ENCODE peak calls at places on chromosomes 4 and X, in five cellular contexts. Z, E, T, B and N are unnamed samples.

GRCh38 chr4:120749445-120750151 is 172.9 kb downstream of the PRDM5 start:
- DNase-seq in B (no peak), Z (no peak), E (peak; percentile 83), T (no peak), N (no peak)

GRCh38 chr4:28792917-28793597 is 1927.1 kb upstream of the PCDH7 start:
- DNase-seq in T (no peak), Z (no peak), B (no peak), E (no peak), N (no peak)

GRCh38 chrX:40310016-40310415 is 212.3 kb upstream of the BCOR start:
- DNase-seq in E (no peak), T (no peak), B (no peak), Z (no peak), N (no peak)

GRCh38 chr4:156825074-156825473 is 146.5 kb downstream of the PDGFC start:
- DNase-seq in E (no peak), T (no peak), Z (no peak), B (no peak), N (no peak)

GRCh38 chr4:8323947-8324555 is 54.5 kb downstream of the HTRA3 start:
- DNase-seq in T (no peak), E (no peak), Z (peak; percentile 30), B (no peak), N (no peak)

GRCh38 chrX:44431206-44431605 is 87.7 kb upstream of the EFHC2 start:
- DNase-seq in Z (no peak), E (no peak), B (peak; percentile 6), T (no peak), N (peak; percentile 6)

GRCh38 chr4:34181311-34181808 is 2063.0 kb downstream of the ARAP2 start:
- DNase-seq in B (no peak), Z (no peak), E (no peak), T (no peak), N (peak; percentile 80)

GRCh38 chrX:39559229-39559628 is 538.5 kb downstream of the BCOR start:
- DNase-seq in E (no peak), Z (no peak), T (no peak), B (no peak), N (no peak)

GRCh38 chr4:1403177-1403583 is 3.1 kb downstream of the NKX1-1 start:
- DNase-seq in Z (no peak), E (no peak), T (no peak), B (no peak), N (no peak)

GRCh38 chr4:180550106-180550505 is 1693.1 kb upstream of the TENM3 start:
- DNase-seq in T (no peak), Z (no peak), E (no peak), B (no peak), N (peak; percentile 2)
- TF ChIP-seq SRF in T (no peak), Z (no peak), E (no peak), B (no peak), N (no peak)

GRCh38 chr4:168585168-168586091 is 88.6 kb downstream of the PALLD start:
- DNase-seq in B (peak; percentile 20), T (peak; percentile 49), E (no peak), Z (peak; percentile 78), N (peak; percentile 63)
- TF ChIP-seq SRF in B (no peak), T (no peak), E (no peak), Z (no peak), N (no peak)

DNA sequence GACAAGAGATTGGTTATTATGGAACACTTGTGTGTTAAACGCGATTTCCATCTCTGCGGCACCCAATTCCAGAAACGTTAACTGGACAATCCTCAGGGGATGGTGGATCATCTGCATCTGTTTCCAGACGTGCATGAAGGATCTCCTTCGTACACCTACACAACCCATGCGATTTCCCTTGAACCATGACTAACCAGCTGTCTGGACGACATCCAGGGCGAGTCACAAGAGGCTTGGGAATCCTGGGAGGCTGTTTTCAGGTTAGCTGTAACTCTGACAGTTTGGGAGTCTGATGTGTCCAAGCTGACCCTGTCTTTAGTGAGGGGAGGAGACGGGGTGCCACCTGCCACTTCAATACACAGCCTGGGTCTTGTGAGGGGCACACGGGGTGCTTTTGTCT is 84.5 kb downstream of the GATB start:
- DNase-seq in Z (no peak), E (no peak), T (no peak), B (no peak), N (peak; percentile 8)
- TF ChIP-seq SRF in Z (no peak), E (no peak), T (no peak), B (no peak), N (no peak)

GRCh38 chr4:123699823-123700822 is 303.5 kb downstream of the SPRY1 start:
- DNase-seq in B (peak; percentile 31), E (no peak), Z (no peak), T (no peak), N (no peak)
- TF ChIP-seq SRF in B (no peak), E (no peak), Z (no peak), T (no peak), N (no peak)

DNA sequence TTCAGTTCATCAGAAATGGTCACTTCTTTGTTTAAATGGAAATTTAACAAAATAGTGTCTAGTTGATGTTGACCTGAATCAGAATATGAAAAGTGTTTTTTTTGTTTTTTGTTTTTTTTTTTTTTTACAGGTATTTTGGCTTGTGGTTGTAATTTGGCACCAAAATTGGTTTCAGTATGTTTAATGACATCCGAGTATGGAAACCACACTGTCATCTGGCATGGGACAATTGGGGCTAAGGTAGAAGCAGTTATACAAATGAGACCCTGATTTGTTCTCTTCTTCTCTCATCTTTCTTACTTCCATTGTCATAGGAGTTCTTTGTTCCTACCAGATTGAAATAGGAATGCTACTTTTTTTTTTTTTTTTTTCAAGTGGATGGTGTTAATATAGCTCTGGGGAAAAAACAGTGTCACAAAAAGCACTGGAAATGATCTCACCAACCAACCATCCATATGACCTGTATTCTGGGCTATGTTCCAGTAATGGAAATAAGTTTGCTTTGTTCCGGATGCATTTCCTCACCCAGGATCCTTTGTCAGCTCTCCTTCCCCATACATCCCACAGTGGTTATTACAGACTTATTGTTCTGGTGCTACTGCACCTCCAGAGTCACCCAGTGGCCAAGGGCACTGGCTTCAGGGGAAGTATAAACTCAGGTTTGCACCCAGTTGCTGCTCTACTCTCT is 95.8 kb downstream of the ATXN3L start:
- DNase-seq in E (no peak), B (peak; percentile 39), Z (no peak), T (no peak), N (peak; percentile 51)
- TF ChIP-seq SRF in E (no peak), B (no peak), Z (no peak), T (no peak), N (no peak)

GRCh38 chrX:104392350-104392749 is 137.6 kb upstream of the ESX1 start:
- DNase-seq in B (no peak), E (no peak), Z (no peak), T (no peak), N (no peak)

GRCh38 chrX:104391905-104392304 is 137.2 kb upstream of the ESX1 start:
- DNase-seq in T (peak; percentile 0), Z (no peak), B (no peak), E (no peak), N (no peak)
- TF ChIP-seq SRF in T (no peak), Z (no peak), B (no peak), E (no peak), N (no peak)

GRCh38 chr4:78222575-78223186 is 165.6 kb downstream of the FRAS1 start:
- DNase-seq in E (no peak), T (no peak), Z (no peak), B (no peak), N (no peak)
- TF ChIP-seq SRF in E (no peak), T (no peak), Z (no peak), B (no peak), N (no peak)

GRCh38 chrX:5916945-5917344 is 311.7 kb downstream of the NLGN4X start:
- DNase-seq in Z (no peak), T (no peak), E (no peak), B (no peak), N (no peak)
- TF ChIP-seq SRF in Z (no peak), T (no peak), E (no peak), B (no peak), N (no peak)

DNA sequence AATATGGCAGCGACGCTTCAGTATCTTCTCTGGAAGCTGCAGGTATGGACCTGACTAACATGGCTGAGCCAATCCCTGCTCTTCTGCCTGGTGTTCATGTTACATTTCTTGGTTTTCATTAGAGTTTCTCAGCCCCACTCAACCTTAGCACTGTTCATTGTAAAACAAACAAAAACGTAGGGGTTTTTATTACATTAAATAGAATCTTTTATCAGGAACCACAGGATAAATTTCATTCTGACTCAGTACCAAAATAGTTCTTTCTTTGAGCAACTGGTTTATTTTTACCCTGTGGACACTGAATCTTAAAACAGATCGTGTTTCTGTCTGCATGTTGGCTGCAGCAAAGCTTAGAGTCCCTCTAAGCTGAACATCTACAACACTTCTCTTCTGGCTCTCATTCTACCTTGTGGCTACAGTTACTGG is 27.1 kb downstream of the FHIP1A start:
- DNase-seq in E (no peak), Z (no peak), T (no peak), B (no peak), N (no peak)
- TF ChIP-seq SRF in E (no peak), Z (no peak), T (no peak), B (no peak), N (no peak)

GRCh38 chr4:2867758-2868491 is 24.3 kb downstream of the ADD1 start:
- DNase-seq in Z (no peak), T (peak; percentile 86), B (peak; percentile 32), E (no peak), N (no peak)
- TF ChIP-seq SRF in Z (no peak), T (no peak), B (no peak), E (no peak), N (no peak)